ENCODE peak calls at places on chromosomes 16 and 17, in seven cellular contexts. Q is prostate gland, B is brain microvascular endothelial cell, X is pancreas, T is caudate nucleus, S is adrenal gland, M is cardiac muscle cell. F is an unnamed sample.
A peak's percentile ranks its signal among the peaks of the same experiment; 100 is the strongest.

GRCh38 chr16:19858654-19859018 is 26.0 kb downstream of the GPRC5B start:
- DNase-seq in Q (no peak), B (no peak), X (no peak), T (peak; percentile 15), S (no peak), M (no peak), F (no peak)

GRCh38 chr16:85062728-85063336 is 35.2 kb downstream of the KIAA0513 start:
- DNase-seq in Q (no peak), B (no peak), X (no peak), T (no peak), S (no peak), M (no peak), F (no peak)

GRCh38 chr17:72407336-72408121 is 286.7 kb downstream of the SOX9 start:
- DNase-seq in Q (peak; percentile 88), B (peak; percentile 96), X (peak; percentile 75), T (peak; percentile 19), S (peak; percentile 72), M (no peak), F (peak; percentile 21)

GRCh38 chr16:85057948-85058347 is 30.4 kb downstream of the KIAA0513 start:
- DNase-seq in Q (no peak), B (no peak), X (no peak), T (no peak), S (no peak), M (peak; percentile 81), F (peak; percentile 57)

GRCh38 chr16:84687715-84688114 is 12.1 kb upstream of the USP10 start:
- DNase-seq in Q (no peak), B (peak; percentile 84), X (no peak), T (no peak), S (no peak), M (no peak), F (no peak)

GRCh38 chr17:57879437-57880085 is 29.7 kb upstream of the MRPS23 start:
- DNase-seq in Q (peak; percentile 43), B (no peak), X (peak; percentile 57), T (no peak), S (no peak), M (no peak), F (no peak)

GRCh38 chr16:57169327-57169726 is 16.5 kb downstream of the PSME3IP1 start:
- DNase-seq in Q (no peak), B (no peak), X (no peak), T (no peak), S (no peak), M (no peak), F (no peak)

GRCh38 chr17:44088254-44088653 is 17.7 kb downstream of the G6PC3 start:
- DNase-seq in Q (no peak), B (no peak), X (no peak), T (no peak), S (no peak), M (no peak), F (no peak)

GRCh38 chr17:30780343-30780742 is 44.1 kb downstream of the CRLF3 start:
- DNase-seq in Q (no peak), B (no peak), X (no peak), T (no peak), S (no peak), M (no peak), F (no peak)

GRCh38 chr17:56912105-56912999 is 1.5 kb downstream of the TRIM25 start:
- DNase-seq in Q (no peak), B (no peak), X (no peak), T (no peak), S (peak; percentile 60), M (no peak), F (peak; percentile 15)

GRCh38 chr16:79599256-79599836 is 1.2 kb downstream of the MAF start:
- DNase-seq in Q (peak; percentile 16), B (no peak), X (no peak), T (no peak), S (peak; percentile 43), M (peak; percentile 61), F (peak; percentile 47)

GRCh38 chr16:79595916-79596450 is 4.6 kb downstream of the MAF start:
- DNase-seq in Q (no peak), B (no peak), X (no peak), T (no peak), S (no peak), M (no peak), F (no peak)

GRCh38 chr16:79597277-79597676 is 3.3 kb downstream of the MAF start:
- DNase-seq in Q (no peak), B (no peak), X (no peak), T (no peak), S (no peak), M (no peak), F (no peak)

GRCh38 chr16:79598341-79599181 is 2.0 kb downstream of the MAF start:
- DNase-seq in Q (peak; percentile 38), B (peak; percentile 45), X (peak; percentile 24), T (no peak), S (peak; percentile 73), M (peak; percentile 80), F (peak; percentile 62)

DNA sequence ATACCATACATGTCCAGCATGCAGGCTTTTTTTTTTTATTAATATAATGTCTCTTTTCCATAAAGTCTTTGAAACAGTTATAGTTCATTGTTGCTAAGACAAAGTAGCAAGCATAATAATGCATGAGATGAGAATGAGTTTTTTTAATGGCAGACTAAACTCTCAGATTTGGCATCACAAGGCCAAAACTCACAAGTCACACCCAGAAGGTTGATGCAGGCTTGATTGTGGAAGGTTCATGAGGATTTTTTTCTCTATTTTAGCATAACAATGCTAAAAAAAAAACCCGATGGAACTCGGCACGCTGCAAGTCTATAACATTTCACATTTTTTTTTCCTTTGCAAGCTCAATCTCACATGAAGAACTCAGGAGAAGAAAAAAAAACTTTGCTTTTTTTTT is 2.8 kb downstream of the MAF start:
- DNase-seq in Q (no peak), B (no peak), X (no peak), T (no peak), S (no peak), M (no peak), F (no peak)
- H3K27ac ChIP-seq in Q (peak overlapping the region; percentile 84), B (no peak overlapping the region), X (no peak overlapping the region), T (peak overlapping the region; percentile 39), S (peak overlapping the region; percentile 46), M (no peak overlapping the region), F (peak overlapping the region; percentile 82)

DNA sequence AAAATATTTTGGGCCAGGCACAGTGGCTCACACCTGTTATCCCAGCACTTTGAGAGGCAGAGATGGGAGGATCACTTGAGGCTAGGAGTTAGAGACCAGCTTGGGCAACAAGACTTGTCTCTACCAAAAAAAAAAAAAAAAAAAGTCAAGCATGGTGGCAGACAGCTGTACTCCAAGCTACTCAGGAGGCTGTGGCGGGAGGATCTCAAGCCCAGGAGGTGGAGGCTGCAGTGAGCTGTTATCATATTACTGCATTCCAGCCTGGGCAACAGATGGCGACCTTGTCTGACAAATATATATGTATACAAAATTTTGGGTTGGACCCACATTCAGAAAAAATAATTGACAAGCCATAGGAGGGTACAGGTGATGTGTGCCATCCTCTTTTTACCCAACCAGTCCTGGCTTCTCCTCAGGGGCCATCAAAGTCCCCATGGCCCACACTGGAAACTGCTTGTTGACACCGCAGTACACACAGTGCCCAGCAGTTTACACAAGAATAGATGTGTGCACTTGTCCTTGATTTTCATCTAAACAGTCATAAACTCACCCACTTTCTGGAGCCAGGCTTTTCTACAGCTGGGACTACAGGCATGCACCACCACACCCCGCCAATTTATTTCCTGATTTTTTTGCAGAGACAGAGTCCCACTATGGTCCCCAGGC is 1.7 kb downstream of the CES2 start:
- DNase-seq in Q (peak; percentile 55), B (no peak), X (no peak), T (no peak), S (no peak), M (no peak), F (peak; percentile 1)
- H3K27ac ChIP-seq in Q (peak overlapping the region; percentile 92), B (no peak overlapping the region), X (no peak overlapping the region), T (no peak overlapping the region), S (peak overlapping the region; percentile 85), M (no peak overlapping the region), F (no peak overlapping the region)

DNA sequence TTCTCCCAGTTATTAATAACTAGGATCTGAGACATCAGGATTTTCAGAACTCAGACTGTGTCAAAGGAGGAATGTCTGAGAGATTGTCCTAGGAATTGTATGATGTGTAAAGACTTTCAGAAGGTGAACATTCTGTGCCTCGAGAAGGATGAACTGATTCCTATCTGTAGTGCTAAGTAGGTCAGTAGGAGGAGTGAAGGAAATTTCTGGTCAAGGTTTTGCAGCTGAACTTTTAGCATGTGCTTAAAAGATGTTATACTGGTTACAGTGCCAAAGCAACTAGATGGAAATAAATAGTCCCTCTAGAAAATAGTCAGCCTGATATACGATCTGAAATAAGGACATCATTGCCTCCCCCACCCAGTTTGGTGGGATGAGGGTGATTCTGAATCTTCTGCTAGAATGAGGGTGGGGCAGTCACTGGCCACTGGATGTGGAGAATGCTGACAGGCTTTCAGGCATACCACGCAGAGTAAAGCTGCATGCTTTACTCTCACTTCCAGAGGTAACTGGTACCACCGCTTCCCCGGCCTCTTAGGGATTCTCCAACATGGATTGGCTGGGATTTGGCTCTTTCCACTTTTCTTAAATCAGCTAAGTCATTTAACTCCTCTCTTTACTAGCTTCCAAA is 57.2 kb upstream of the VPS4A start:
- DNase-seq in Q (peak; percentile 47), B (no peak), X (no peak), T (no peak), S (no peak), M (no peak), F (no peak)
- H3K27ac ChIP-seq in Q (peak overlapping the region; percentile 73), B (no peak overlapping the region), X (no peak overlapping the region), T (no peak overlapping the region), S (no peak overlapping the region), M (no peak overlapping the region), F (no peak overlapping the region)

GRCh38 chr16:86917471-86918365 is 339.4 kb downstream of the FOXL1 start:
- DNase-seq in Q (no peak), B (no peak), X (no peak), T (no peak), S (no peak), M (no peak), F (no peak)

GRCh38 chr16:86911311-86911999 is 333.1 kb downstream of the FOXL1 start:
- DNase-seq in Q (no peak), B (no peak), X (no peak), T (no peak), S (no peak), M (no peak), F (no peak)

GRCh38 chr16:86918637-86919036 is 340.3 kb downstream of the FOXL1 start:
- DNase-seq in Q (no peak), B (no peak), X (no peak), T (no peak), S (no peak), M (no peak), F (no peak)

GRCh38 chr16:86913886-86914285 is 335.5 kb downstream of the FOXL1 start:
- DNase-seq in Q (no peak), B (no peak), X (no peak), T (no peak), S (no peak), M (no peak), F (no peak)

DNA sequence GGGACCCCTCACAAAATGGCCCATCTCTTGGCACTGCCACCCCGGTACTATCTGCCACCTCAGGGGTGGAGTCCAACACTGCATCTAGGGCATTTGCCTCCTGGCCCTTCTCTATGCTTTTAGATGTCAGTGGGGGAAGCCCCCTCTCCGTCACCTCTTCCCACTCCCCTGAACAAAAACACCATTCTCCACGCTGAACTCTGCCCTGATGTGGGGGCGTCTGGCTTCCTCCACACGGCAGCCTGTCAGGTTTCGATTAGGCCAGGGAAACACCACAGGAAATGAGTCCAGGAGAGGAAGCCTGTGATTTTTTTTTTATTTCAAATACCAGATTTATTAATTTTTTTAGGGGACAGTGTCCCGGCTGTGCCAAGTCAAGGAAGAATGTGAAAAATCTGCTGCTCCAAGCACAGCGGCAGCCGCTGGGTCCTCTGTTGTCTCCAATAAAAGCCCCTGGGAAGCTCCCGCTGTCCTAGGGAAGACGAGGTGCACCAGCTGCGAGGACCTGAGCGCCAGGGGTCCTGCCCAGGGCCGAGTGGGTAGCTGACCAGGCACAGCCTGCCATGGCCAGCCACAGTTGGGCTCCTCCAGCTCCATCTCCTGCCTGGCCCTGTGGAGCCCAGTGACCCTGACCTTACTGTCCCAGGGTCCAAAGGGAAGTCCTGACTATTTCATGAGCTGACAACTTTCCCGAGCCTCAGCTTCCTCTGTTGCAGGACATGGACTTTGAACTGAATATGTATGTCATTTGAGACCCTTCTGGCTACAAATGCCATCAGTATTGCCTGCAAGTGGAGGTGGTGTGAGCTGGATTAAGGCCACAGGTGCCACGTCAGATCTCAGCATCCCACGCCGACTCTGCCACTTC is 336.7 kb downstream of the FOXL1 start:
- DNase-seq in Q (no peak), B (no peak), X (no peak), T (no peak), S (no peak), M (no peak), F (no peak)
- H3K27ac ChIP-seq in Q (no peak overlapping the region), B (no peak overlapping the region), X (no peak overlapping the region), T (no peak overlapping the region), S (no peak overlapping the region), M (no peak overlapping the region), F (no peak overlapping the region)